ENCODE peak calls at places on chromosomes 4 and X, in eight cellular contexts. Z, R, N, X, T, H, O and Q are unnamed samples. For H3K36me3, the result is how much of the 10 kb centered on the place peaks cover.

GRCh38 chr4:144903953-144904711 is 193.9 kb downstream of the ANAPC10 start:
- DNase-seq in N (no peak), R (no peak), Z (no peak), X (no peak), H (no peak), O (no peak), T (no peak), Q (no peak)

GRCh38 chrX:100673397-100673953 is 29.5 kb downstream of the SRPX2 start:
- DNase-seq in T (no peak), H (no peak), N (no peak), Z (no peak), X (peak), O (no peak), R (no peak), Q (no peak)

GRCh38 chrX:13239272-13239671 is 80.6 kb downstream of the ATXN3L start:
- DNase-seq in R (no peak), N (no peak), Z (no peak), O (no peak), H (peak), X (no peak), T (no peak), Q (no peak)

GRCh38 chr4:89645512-89645911 is 191.4 kb downstream of the SNCA start:
- DNase-seq in Z (no peak), R (no peak), X (no peak), N (no peak), T (no peak), O (no peak), H (no peak), Q (no peak)

GRCh38 chrX:154384284-154384892 is 5.3 kb downstream of the EMD start:
- DNase-seq in N (no peak), X (no peak), O (no peak), H (no peak), R (no peak), Z (no peak), T (no peak), Q (no peak)

GRCh38 chr4:985123-985830 is 1.6 kb upstream of the IDUA start:
- DNase-seq in N (peak), O (no peak), H (peak), T (no peak), Z (peak), X (no peak), R (peak), Q (peak)

GRCh38 chr4:145012841-145013240 is 85.2 kb downstream of the ANAPC10 start:
- DNase-seq in R (no peak), X (peak), Z (no peak), O (no peak), T (no peak), H (no peak), N (no peak), Q (no peak)

GRCh38 chrX:150533863-150534262 is 34.6 kb upstream of the MTM1 start:
- DNase-seq in O (no peak), N (no peak), Z (no peak), H (no peak), T (no peak), X (no peak), R (no peak), Q (no peak)

GRCh38 chr4:4969298-4969697 is 50.0 kb downstream of the CYTL1 start:
- DNase-seq in T (peak), Z (peak), R (no peak), H (peak), N (no peak), O (no peak), X (peak), Q (peak)

GRCh38 chr4:63786181-63786580 is 623.1 kb downstream of the TECRL start:
- DNase-seq in H (no peak), O (no peak), R (no peak), N (no peak), T (no peak), X (no peak), Z (no peak), Q (no peak)

GRCh38 chr4:73257995-73258667 is 467 bp downstream of the ANKRD17 start:
- DNase-seq in N (no peak), X (peak), Z (peak), T (peak), R (peak), O (no peak), H (no peak), Q (no peak)

GRCh38 chr4:29829067-29829466 is 891.1 kb upstream of the PCDH7 start:
- DNase-seq in Z (no peak), O (no peak), T (no peak), R (no peak), X (no peak), N (no peak), H (no peak), Q (no peak)

GRCh38 chr4:183348706-183349659 is 26.8 kb upstream of the CLDN24 start:
- DNase-seq in X (peak), N (no peak), R (no peak), Z (no peak), H (peak), T (no peak), O (no peak), Q (no peak)

GRCh38 chrX:14508025-14508690 is 21.2 kb upstream of the GLRA2 start:
- DNase-seq in R (no peak), X (no peak), N (no peak), H (no peak), O (no peak), T (no peak), Z (no peak), Q (no peak)

GRCh38 chrX:75547137-75547536 is 24.3 kb upstream of the ZDHHC15 start:
- DNase-seq in O (no peak), X (no peak), H (no peak), R (no peak), Z (no peak), T (no peak), N (no peak), Q (no peak)

GRCh38 chrX:39534949-39535348 is 562.8 kb downstream of the BCOR start:
- DNase-seq in H (no peak), Z (no peak), O (no peak), X (no peak), R (no peak), N (no peak), T (no peak), Q (no peak)

GRCh38 chrX:72180539-72180938 is 1.0 kb upstream of the PIN4 start:
- DNase-seq in N (no peak), Z (no peak), X (no peak), H (no peak), T (no peak), O (no peak), R (no peak), Q (no peak)

GRCh38 chr4:152464030-152464823 is 71.7 kb downstream of the FBXW7 start:
- DNase-seq in T (no peak), H (no peak), R (no peak), Z (no peak), O (no peak), N (no peak), X (no peak), Q (no peak)

GRCh38 chr4:56086073-56086521 is 137.4 kb downstream of the CEP135 start:
- DNase-seq in H (no peak), R (no peak), O (no peak), T (no peak), X (no peak), Z (no peak), N (no peak), Q (no peak)

GRCh38 chr4:106062452-106062875 is 167.2 kb downstream of the NPNT start:
- DNase-seq in Z (no peak), N (no peak), T (no peak), X (peak), R (no peak), O (no peak), H (no peak), Q (no peak)

GRCh38 chr4:55424791-55425190 is 29.0 kb downstream of the TMEM165 start:
- DNase-seq in R (no peak), Z (no peak), X (no peak), T (no peak), O (no peak), H (no peak), N (no peak), Q (no peak)

GRCh38 chr4:47221721-47222120 is 190.4 kb downstream of the GABRB1 start:
- DNase-seq in H (no peak), Z (no peak), X (peak), O (no peak), R (no peak), N (no peak), T (no peak), Q (no peak)

GRCh38 chr4:6885953-6886557 is 23.6 kb upstream of the TBC1D14 start:
- DNase-seq in N (no peak), X (peak), T (peak), O (peak), Z (peak), R (no peak), H (peak), Q (peak)

GRCh38 chrX:71181558-71181909 is 36.9 kb downstream of the NLGN3 start:
- DNase-seq in Z (no peak), X (no peak), H (peak), T (no peak), O (no peak), R (no peak), N (no peak), Q (no peak)

GRCh38 chr4:38154681-38155588 is 194.7 kb downstream of the PTTG2 start:
- DNase-seq in O (no peak), R (peak), T (peak), X (no peak), N (peak), H (peak), Z (no peak), Q (peak)

GRCh38 chr4:19783667-19784223 is 468.0 kb upstream of the SLIT2 start:
- DNase-seq in R (no peak), O (no peak), T (no peak), H (no peak), N (no peak), Z (no peak), X (no peak), Q (no peak)
- TF ChIP-seq POLR2A in R (no peak), O (no peak), T (no peak), H (no peak), N (no peak), Z (no peak), X (no peak), Q (no peak)

DNA sequence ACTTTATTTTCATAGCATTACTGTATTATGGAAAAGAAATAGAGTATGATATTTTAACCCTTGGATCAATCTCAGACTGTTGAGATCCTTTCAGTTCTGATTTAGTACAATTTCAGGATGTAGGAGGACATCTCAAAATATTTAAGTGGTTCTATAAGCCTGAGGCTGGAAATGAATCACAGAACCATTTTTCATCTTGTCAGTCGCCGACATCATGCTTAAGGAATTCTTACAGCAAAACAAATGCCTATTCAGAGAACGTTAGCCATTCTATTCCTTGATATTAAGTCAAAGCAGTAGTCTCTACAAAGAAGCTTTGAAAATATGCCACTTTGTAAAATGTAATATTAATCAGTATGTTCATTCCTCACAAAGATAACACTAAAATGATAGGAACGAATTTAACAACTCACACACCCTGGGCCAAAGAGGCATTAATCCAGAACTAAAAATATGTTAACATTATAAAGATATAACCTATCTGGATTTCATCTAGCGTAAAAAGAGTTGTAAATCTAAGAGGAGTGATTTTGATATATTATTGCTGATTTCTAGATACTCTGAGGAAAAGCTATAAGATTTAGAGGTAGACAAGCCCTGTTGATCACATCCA is 152.0 kb downstream of the GASK1B start:
- DNase-seq in T (no peak), H (no peak), X (peak), Z (no peak), N (no peak), R (no peak), O (no peak), Q (no peak)
- H3K27ac ChIP-seq in T (peak), H (peak), X (peak), Z (no peak), N (no peak), R (peak), O (no peak), Q (peak)

GRCh38 chrX:2486476-2487133 is 14.2 kb downstream of the DHRSX start:
- DNase-seq in N (no peak), R (no peak), X (no peak), T (no peak), H (no peak), Z (no peak), O (no peak), Q (no peak)
- H3K36me3 ChIP-seq in N (under half), R (under half), X (under half), T (half or more), H (under half), Z (under half), O (under half), Q (under half)

GRCh38 chr4:185211035-185211434 is 1.6 kb downstream of the SNX25 start:
- DNase-seq in X (peak), H (no peak), N (no peak), Z (no peak), T (no peak), O (no peak), R (no peak), Q (no peak)

GRCh38 chr4:185209031-185209851 is at the start of gene SNX25:
- DNase-seq in N (peak), T (peak), Z (peak), R (peak), X (peak), O (no peak), H (peak), Q (peak)

GRCh38 chr4:185212566-185212965 is 3.2 kb downstream of the SNX25 start:
- DNase-seq in O (no peak), N (no peak), H (no peak), R (no peak), Z (no peak), X (peak), T (no peak), Q (no peak)

GRCh38 chr4:185211641-185212040 is 2.2 kb downstream of the SNX25 start:
- DNase-seq in R (no peak), N (no peak), X (no peak), O (no peak), T (no peak), H (no peak), Z (no peak), Q (no peak)

DNA sequence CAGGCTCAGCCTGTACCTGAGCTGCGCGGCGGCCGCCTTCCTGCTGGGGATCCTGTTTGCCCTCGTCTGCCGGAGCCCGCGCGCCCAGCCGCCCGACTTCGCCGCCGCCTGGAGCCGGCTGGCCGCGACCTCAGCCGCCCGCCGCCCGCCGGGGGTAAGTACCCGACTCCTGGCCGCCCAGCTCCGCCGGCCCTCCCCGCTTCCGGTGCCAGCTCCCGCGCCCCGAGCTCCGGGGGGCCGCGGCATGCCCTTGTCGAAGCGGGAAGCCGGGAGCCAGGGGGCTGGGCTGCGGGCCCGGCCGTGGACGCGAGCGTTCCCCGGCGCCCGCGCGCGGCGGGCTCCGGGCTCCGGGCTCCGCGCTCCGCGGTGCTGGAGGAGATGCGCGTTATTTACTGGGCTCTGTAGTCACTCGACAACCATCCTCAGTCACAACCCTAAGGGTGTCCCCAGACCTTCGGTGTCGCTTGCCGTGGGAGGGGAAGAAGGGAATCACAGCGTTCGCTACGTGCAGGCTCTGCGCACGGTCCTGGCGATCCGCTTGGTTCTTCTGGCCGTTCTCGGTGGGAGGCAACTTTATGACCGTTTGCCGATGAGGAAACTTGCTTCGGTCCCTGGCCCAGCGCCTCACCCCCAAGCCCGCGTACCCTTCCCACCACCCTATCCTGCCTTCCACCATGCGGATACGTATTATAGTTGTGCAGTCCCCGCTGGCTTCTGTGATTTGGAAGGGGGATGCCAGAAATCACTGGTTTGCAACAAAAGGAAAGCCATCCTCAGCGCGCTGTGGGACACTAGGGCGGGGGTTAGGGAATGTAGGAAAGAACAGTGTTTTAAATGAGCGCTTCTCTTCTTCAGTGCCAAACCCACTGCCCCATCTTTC is 944 bp downstream of the SNX25 start:
- DNase-seq in Z (peak), H (peak), T (no peak), X (peak), N (peak), O (no peak), R (peak), Q (peak)
- TF ChIP-seq POLR2A in Z (peak), H (peak), T (no peak), X (peak), N (no peak), O (peak), R (peak), Q (no peak)

DNA sequence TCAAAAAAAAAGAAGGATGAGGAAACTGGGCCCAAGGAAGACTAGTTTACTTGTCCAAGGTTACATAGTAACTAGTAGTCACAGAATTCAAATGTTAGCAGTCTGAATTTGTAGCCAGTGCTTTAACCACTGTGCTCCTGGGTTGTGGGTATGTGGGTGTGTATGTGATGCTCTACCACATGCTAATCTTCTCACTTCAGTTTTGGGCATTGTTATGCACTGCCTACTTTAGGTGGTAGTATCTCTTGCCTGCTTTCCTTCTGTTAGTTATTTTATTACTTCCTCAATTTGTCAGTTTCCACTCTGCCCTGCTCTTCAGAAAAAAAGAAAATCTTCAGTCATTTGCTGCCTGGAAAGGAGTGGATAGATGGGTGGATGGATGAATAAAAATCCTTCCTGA is 219.2 kb downstream of the RPA4 start:
- DNase-seq in H (no peak), O (no peak), Z (no peak), N (no peak), R (no peak), X (no peak), T (no peak), Q (no peak)
- H3K27ac ChIP-seq in H (no peak), O (no peak), Z (no peak), N (no peak), R (no peak), X (no peak), T (no peak), Q (no peak)

GRCh38 chr4:153634737-153635353 is 49.2 kb upstream of the TLR2 start:
- DNase-seq in X (peak), O (no peak), R (no peak), Z (no peak), H (no peak), N (no peak), T (no peak), Q (no peak)
- H3K36me3 ChIP-seq in X (under half), O (under half), R (under half), Z (under half), H (under half), N (under half), T (half or more), Q (under half)